ENCODE peak calls at places on chromosomes 12 and 14, in seven cellular contexts. One of them, this sample, is unnamed.
A peak's percentile ranks its signal among the peaks of the same experiment; 100 is the strongest.

GRCh38 chr12:99984271-99985128 is at the start of gene ANKS1B:
- DNase-seq in transverse colon: peak; percentile 24
- DNase-seq in stomach: peak; percentile 49
- DNase-seq in GM12892: peak; percentile 26
- DNase-seq in K562: peak; percentile 52
- DNase-seq in HepG2: no peak
- DNase-seq in breast epithelium: peak; percentile 61
- DNase-seq in this sample: no peak

GRCh38 chr12:43816168-43816567 is 10.1 kb upstream of the TWF1 start:
- DNase-seq in GM12892: no peak
- DNase-seq in transverse colon: no peak
- DNase-seq in K562: no peak
- DNase-seq in HepG2: no peak
- DNase-seq in stomach: no peak
- DNase-seq in breast epithelium: no peak
- DNase-seq in this sample: no peak

GRCh38 chr12:88132387-88132786 is 9.5 kb downstream of the CEP290 start:
- DNase-seq in transverse colon: no peak
- DNase-seq in HepG2: no peak
- DNase-seq in stomach: no peak
- DNase-seq in GM12892: no peak
- DNase-seq in K562: no peak
- DNase-seq in breast epithelium: no peak
- DNase-seq in this sample: no peak

GRCh38 chr14:52906141-52906601 is 44.7 kb downstream of the FERMT2 start:
- DNase-seq in transverse colon: no peak
- DNase-seq in K562: no peak
- DNase-seq in stomach: no peak
- DNase-seq in HepG2: no peak
- DNase-seq in GM12892: no peak
- DNase-seq in breast epithelium: no peak
- DNase-seq in this sample: no peak

GRCh38 chr14:21917699-21918436 is 244.2 kb upstream of the OR4E1 start:
- DNase-seq in breast epithelium: no peak
- DNase-seq in K562: peak; percentile 24
- DNase-seq in transverse colon: peak; percentile 28
- DNase-seq in GM12892: no peak
- DNase-seq in stomach: peak; percentile 53
- DNase-seq in HepG2: peak; percentile 56
- DNase-seq in this sample: no peak

GRCh38 chr12:62934799-62935674 is at the start of gene PPM1H:
- DNase-seq in breast epithelium: peak; percentile 86
- DNase-seq in K562: peak; percentile 88
- DNase-seq in transverse colon: peak; percentile 82
- DNase-seq in stomach: peak; percentile 90
- DNase-seq in HepG2: peak; percentile 86
- DNase-seq in GM12892: peak; percentile 51
- DNase-seq in this sample: no peak

GRCh38 chr12:77992760-77993159 is 162.1 kb downstream of the NAV3 start:
- DNase-seq in K562: no peak
- DNase-seq in transverse colon: no peak
- DNase-seq in stomach: no peak
- DNase-seq in breast epithelium: no peak
- DNase-seq in HepG2: no peak
- DNase-seq in GM12892: no peak
- DNase-seq in this sample: no peak

GRCh38 chr14:104113631-104114420 is 24.6 kb upstream of the KIF26A start:
- DNase-seq in breast epithelium: peak; percentile 41
- DNase-seq in HepG2: no peak
- DNase-seq in transverse colon: no peak
- DNase-seq in GM12892: no peak
- DNase-seq in K562: no peak
- DNase-seq in stomach: peak; percentile 26
- DNase-seq in this sample: no peak

GRCh38 chr12:101877816-101878811 is 734 bp downstream of the DRAM1 start:
- DNase-seq in HepG2: peak; percentile 7
- DNase-seq in breast epithelium: no peak
- DNase-seq in GM12892: peak; percentile 27
- DNase-seq in transverse colon: peak; percentile 30
- DNase-seq in K562: peak; percentile 40
- DNase-seq in stomach: peak; percentile 32
- DNase-seq in this sample: no peak

GRCh38 chr12:111758120-111758561 is 8.6 kb upstream of the ALDH2 start:
- DNase-seq in GM12892: no peak
- DNase-seq in transverse colon: no peak
- DNase-seq in K562: no peak
- DNase-seq in stomach: peak; percentile 79
- DNase-seq in breast epithelium: peak; percentile 94
- DNase-seq in HepG2: no peak
- DNase-seq in this sample: no peak

GRCh38 chr12:123398177-123398916 is 14.4 kb downstream of the KMT5A start:
- DNase-seq in stomach: peak; percentile 73
- DNase-seq in breast epithelium: no peak
- DNase-seq in GM12892: no peak
- DNase-seq in HepG2: no peak
- DNase-seq in transverse colon: peak; percentile 52
- DNase-seq in K562: no peak
- DNase-seq in this sample: no peak

GRCh38 chr12:100574262-100575074 is 984 bp downstream of the GAS2L3 start:
- DNase-seq in breast epithelium: no peak
- DNase-seq in GM12892: no peak
- DNase-seq in HepG2: no peak
- DNase-seq in K562: no peak
- DNase-seq in stomach: no peak
- DNase-seq in transverse colon: no peak
- DNase-seq in this sample: no peak

GRCh38 chr14:62373889-62374394 is 611.7 kb downstream of the SNAPC1 start:
- DNase-seq in GM12892: no peak
- DNase-seq in K562: no peak
- DNase-seq in breast epithelium: no peak
- DNase-seq in stomach: no peak
- DNase-seq in transverse colon: no peak
- DNase-seq in HepG2: no peak
- DNase-seq in this sample: no peak

GRCh38 chr12:97960225-97960624 is 497.6 kb downstream of the RMST start:
- DNase-seq in K562: no peak
- DNase-seq in breast epithelium: no peak
- DNase-seq in transverse colon: no peak
- DNase-seq in stomach: no peak
- DNase-seq in GM12892: no peak
- DNase-seq in HepG2: no peak
- DNase-seq in this sample: no peak

GRCh38 chr12:117159674-117160073 is 30.6 kb downstream of the FBXO21 start:
- DNase-seq in transverse colon: no peak
- DNase-seq in GM12892: no peak
- DNase-seq in stomach: no peak
- DNase-seq in HepG2: no peak
- DNase-seq in breast epithelium: no peak
- DNase-seq in K562: no peak
- DNase-seq in this sample: no peak

GRCh38 chr12:40175045-40175444 is 49.8 kb upstream of the LRRK2 start:
- DNase-seq in K562: no peak
- DNase-seq in GM12892: no peak
- DNase-seq in stomach: no peak
- DNase-seq in transverse colon: no peak
- DNase-seq in breast epithelium: no peak
- DNase-seq in HepG2: no peak
- DNase-seq in this sample: no peak

DNA sequence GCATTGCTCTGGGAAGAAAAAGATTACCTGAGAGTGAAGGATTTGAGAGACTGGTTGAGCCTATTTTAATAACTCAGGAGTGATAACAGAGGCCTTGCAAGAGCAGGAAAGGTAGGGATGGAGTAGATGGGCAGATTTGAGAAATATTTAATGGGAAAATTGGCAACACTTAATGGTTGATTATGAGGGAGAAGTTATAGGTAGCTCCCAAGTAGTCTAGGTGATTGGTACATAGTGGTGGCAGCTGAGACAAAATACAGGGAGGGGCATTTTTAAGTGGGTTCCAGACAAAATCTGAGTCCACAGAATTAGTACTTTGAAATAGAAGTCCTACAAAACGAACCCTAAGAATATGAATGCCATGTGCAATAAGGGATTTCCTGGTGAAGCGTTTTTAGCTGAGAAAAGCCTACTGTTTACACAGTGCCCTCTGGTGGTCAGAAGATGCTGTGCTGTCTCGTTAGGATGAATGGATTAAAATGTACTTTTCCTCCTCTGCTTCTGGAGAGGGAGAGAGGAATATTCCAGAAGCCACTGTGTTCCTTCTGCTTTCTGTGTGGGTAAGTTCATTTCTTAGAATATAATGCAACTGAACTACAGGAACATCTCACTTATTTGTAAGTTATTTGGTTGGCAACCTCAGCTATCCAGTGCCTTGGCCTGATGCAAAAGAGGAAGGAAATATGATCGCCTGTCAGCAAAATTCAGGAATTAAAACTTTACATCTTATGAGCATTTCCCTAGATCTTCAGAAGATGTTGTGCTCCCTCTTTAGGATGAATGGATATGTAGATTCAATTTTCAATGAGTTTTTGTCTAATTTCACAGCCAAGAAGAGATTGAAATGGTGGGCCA is 6.5 kb downstream of the ZBTB1 start:
- DNase-seq in transverse colon: peak; percentile 77
- DNase-seq in GM12892: no peak
- DNase-seq in K562: peak; percentile 78
- DNase-seq in HepG2: peak; percentile 64
- DNase-seq in stomach: peak; percentile 76
- DNase-seq in breast epithelium: peak; percentile 59
- DNase-seq in this sample: no peak
- TF ChIP-seq POLR2AphosphoS5 in transverse colon: no peak
- TF ChIP-seq POLR2AphosphoS5 in GM12892: no peak
- TF ChIP-seq POLR2AphosphoS5 in K562: no peak
- TF ChIP-seq POLR2AphosphoS5 in HepG2: no peak
- TF ChIP-seq POLR2AphosphoS5 in stomach: peak; percentile 56
- TF ChIP-seq POLR2AphosphoS5 in breast epithelium: no peak
- TF ChIP-seq POLR2AphosphoS5 in this sample: no peak

GRCh38 chr12:125065021-125065752 is at the start of gene AACS:
- DNase-seq in K562: peak; percentile 80
- DNase-seq in transverse colon: peak; percentile 83
- DNase-seq in GM12892: peak; percentile 95
- DNase-seq in breast epithelium: peak; percentile 76
- DNase-seq in HepG2: peak; percentile 49
- DNase-seq in stomach: peak; percentile 79
- DNase-seq in this sample: no peak
- TF ChIP-seq POLR2A in K562: peak; percentile 58
- TF ChIP-seq POLR2A in transverse colon: peak; percentile 56
- TF ChIP-seq POLR2A in GM12892: peak; percentile 67
- TF ChIP-seq POLR2A in breast epithelium: no peak
- TF ChIP-seq POLR2A in HepG2: peak; percentile 36
- TF ChIP-seq POLR2A in stomach: no peak
- TF ChIP-seq POLR2A in this sample: no peak

GRCh38 chr12:6201775-6202292 is 1.6 kb downstream of the CD9 start:
- DNase-seq in K562: no peak
- DNase-seq in HepG2: no peak
- DNase-seq in GM12892: no peak
- DNase-seq in transverse colon: no peak
- DNase-seq in breast epithelium: no peak
- DNase-seq in stomach: no peak
- DNase-seq in this sample: no peak

GRCh38 chr12:6199211-6199530 is 1.0 kb upstream of the CD9 start:
- DNase-seq in HepG2: no peak
- DNase-seq in K562: no peak
- DNase-seq in GM12892: no peak
- DNase-seq in transverse colon: no peak
- DNase-seq in stomach: no peak
- DNase-seq in breast epithelium: no peak
- DNase-seq in this sample: no peak

GRCh38 chr12:6201199-6201608 is 1.0 kb downstream of the CD9 start:
- DNase-seq in K562: no peak
- DNase-seq in GM12892: no peak
- DNase-seq in transverse colon: peak; percentile 75
- DNase-seq in breast epithelium: peak; percentile 72
- DNase-seq in stomach: no peak
- DNase-seq in HepG2: no peak
- DNase-seq in this sample: no peak

GRCh38 chr12:6199531-6200265 is 502 bp upstream of the CD9 start:
- DNase-seq in transverse colon: peak; percentile 76
- DNase-seq in K562: no peak
- DNase-seq in stomach: no peak
- DNase-seq in GM12892: no peak
- DNase-seq in HepG2: no peak
- DNase-seq in breast epithelium: peak; percentile 67
- DNase-seq in this sample: no peak

GRCh38 chr12:6200266-6201198 is at the start of gene CD9:
- DNase-seq in transverse colon: peak; percentile 88
- DNase-seq in HepG2: no peak
- DNase-seq in stomach: peak; percentile 75
- DNase-seq in K562: peak; percentile 24
- DNase-seq in breast epithelium: peak; percentile 85
- DNase-seq in GM12892: peak; percentile 36
- DNase-seq in this sample: no peak
- TF ChIP-seq POLR2AphosphoS5 in transverse colon: peak; percentile 97
- TF ChIP-seq POLR2AphosphoS5 in HepG2: no peak
- TF ChIP-seq POLR2AphosphoS5 in stomach: peak; percentile 64
- TF ChIP-seq POLR2AphosphoS5 in K562: no peak
- TF ChIP-seq POLR2AphosphoS5 in breast epithelium: peak; percentile 26
- TF ChIP-seq POLR2AphosphoS5 in GM12892: no peak
- TF ChIP-seq POLR2AphosphoS5 in this sample: no peak

DNA sequence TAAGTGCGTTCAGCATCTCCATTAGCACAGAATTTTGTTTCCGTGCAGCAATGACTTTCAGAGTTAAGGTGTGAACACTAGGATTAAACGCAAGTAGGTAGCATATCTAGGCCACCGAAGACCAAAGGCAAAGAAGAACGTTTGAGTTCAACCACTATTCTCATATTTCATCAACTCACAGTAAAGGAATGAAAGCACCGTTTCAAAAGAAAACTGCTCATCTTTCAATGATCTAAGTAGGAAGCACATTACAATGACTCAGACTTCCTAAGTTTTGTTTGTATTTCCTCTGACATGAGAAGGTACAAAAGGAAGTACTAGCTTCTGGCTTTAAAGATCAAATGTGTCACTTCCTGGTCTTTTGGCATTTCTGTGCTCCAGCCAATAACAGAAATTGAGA is 57.6 kb downstream of the ACADS start:
- DNase-seq in HepG2: peak; percentile 29
- DNase-seq in breast epithelium: no peak
- DNase-seq in transverse colon: no peak
- DNase-seq in stomach: no peak
- DNase-seq in GM12892: no peak
- DNase-seq in K562: no peak
- DNase-seq in this sample: no peak
- TF ChIP-seq POLR2A in HepG2: no peak
- TF ChIP-seq POLR2A in breast epithelium: no peak
- TF ChIP-seq POLR2A in transverse colon: no peak
- TF ChIP-seq POLR2A in stomach: no peak
- TF ChIP-seq POLR2A in GM12892: no peak
- TF ChIP-seq POLR2A in K562: no peak
- TF ChIP-seq POLR2A in this sample: no peak

GRCh38 chr12:42238240-42239140 is at the start of gene YAF2:
- DNase-seq in stomach: peak; percentile 91
- DNase-seq in breast epithelium: peak; percentile 86
- DNase-seq in GM12892: peak; percentile 75
- DNase-seq in transverse colon: peak; percentile 93
- DNase-seq in HepG2: peak; percentile 74
- DNase-seq in K562: peak; percentile 94
- DNase-seq in this sample: no peak
- TF ChIP-seq POLR2AphosphoS5 in stomach: peak; percentile 30
- TF ChIP-seq POLR2AphosphoS5 in breast epithelium: peak; percentile 12
- TF ChIP-seq POLR2AphosphoS5 in GM12892: no peak
- TF ChIP-seq POLR2AphosphoS5 in transverse colon: no peak
- TF ChIP-seq POLR2AphosphoS5 in HepG2: no peak
- TF ChIP-seq POLR2AphosphoS5 in K562: peak; percentile 8
- TF ChIP-seq POLR2AphosphoS5 in this sample: peak; percentile 28